ENCODE peak calls at places on chromosomes 1 and 21, in six cellular contexts. One of them, this sample, is unnamed.

GRCh38 chr1:179926494-179927205 is 28.0 kb upstream of the CEP350 start:
- DNase-seq in transverse colon: no peak
- DNase-seq in stomach: no peak
- DNase-seq in body of pancreas: no peak
- DNase-seq in tibial nerve: no peak
- DNase-seq in K562: no peak
- DNase-seq in this sample: no peak

GRCh38 chr1:209800984-209801834 is 4.7 kb downstream of the IRF6 start:
- DNase-seq in transverse colon: no peak
- DNase-seq in stomach: peak
- DNase-seq in body of pancreas: peak
- DNase-seq in tibial nerve: peak
- DNase-seq in K562: no peak
- DNase-seq in this sample: peak

GRCh38 chr21:32193066-32193465 is 85.8 kb downstream of the MIS18A start:
- DNase-seq in transverse colon: no peak
- DNase-seq in stomach: no peak
- DNase-seq in body of pancreas: no peak
- DNase-seq in tibial nerve: no peak
- DNase-seq in K562: no peak
- DNase-seq in this sample: no peak

GRCh38 chr1:62823556-62823955 is 39.6 kb downstream of the ATG4C start:
- DNase-seq in transverse colon: no peak
- DNase-seq in stomach: no peak
- DNase-seq in body of pancreas: no peak
- DNase-seq in tibial nerve: no peak
- DNase-seq in K562: no peak
- DNase-seq in this sample: no peak

GRCh38 chr1:46675549-46676314 is 4.1 kb downstream of the TEX38 start:
- DNase-seq in transverse colon: no peak
- DNase-seq in stomach: no peak
- DNase-seq in body of pancreas: no peak
- DNase-seq in tibial nerve: no peak
- DNase-seq in K562: no peak
- DNase-seq in this sample: no peak

GRCh38 chr1:159091547-159092397 is 15.2 kb upstream of the AIM2 start:
- DNase-seq in transverse colon: no peak
- DNase-seq in stomach: no peak
- DNase-seq in body of pancreas: no peak
- DNase-seq in tibial nerve: no peak
- DNase-seq in K562: no peak
- DNase-seq in this sample: peak

GRCh38 chr21:26732442-26733221 is 112.6 kb downstream of the ADAMTS1 start:
- DNase-seq in transverse colon: peak
- DNase-seq in stomach: peak
- DNase-seq in body of pancreas: peak
- DNase-seq in tibial nerve: peak
- DNase-seq in K562: no peak
- DNase-seq in this sample: peak

GRCh38 chr21:36902793-36903192 is 63.7 kb downstream of the HLCS start:
- DNase-seq in transverse colon: no peak
- DNase-seq in stomach: no peak
- DNase-seq in body of pancreas: no peak
- DNase-seq in tibial nerve: no peak
- DNase-seq in K562: no peak
- DNase-seq in this sample: no peak

GRCh38 chr1:7989762-7990428 is 28.4 kb downstream of the PARK7 start:
- DNase-seq in transverse colon: no peak
- DNase-seq in stomach: no peak
- DNase-seq in body of pancreas: no peak
- DNase-seq in tibial nerve: no peak
- DNase-seq in K562: no peak
- DNase-seq in this sample: no peak

DNA sequence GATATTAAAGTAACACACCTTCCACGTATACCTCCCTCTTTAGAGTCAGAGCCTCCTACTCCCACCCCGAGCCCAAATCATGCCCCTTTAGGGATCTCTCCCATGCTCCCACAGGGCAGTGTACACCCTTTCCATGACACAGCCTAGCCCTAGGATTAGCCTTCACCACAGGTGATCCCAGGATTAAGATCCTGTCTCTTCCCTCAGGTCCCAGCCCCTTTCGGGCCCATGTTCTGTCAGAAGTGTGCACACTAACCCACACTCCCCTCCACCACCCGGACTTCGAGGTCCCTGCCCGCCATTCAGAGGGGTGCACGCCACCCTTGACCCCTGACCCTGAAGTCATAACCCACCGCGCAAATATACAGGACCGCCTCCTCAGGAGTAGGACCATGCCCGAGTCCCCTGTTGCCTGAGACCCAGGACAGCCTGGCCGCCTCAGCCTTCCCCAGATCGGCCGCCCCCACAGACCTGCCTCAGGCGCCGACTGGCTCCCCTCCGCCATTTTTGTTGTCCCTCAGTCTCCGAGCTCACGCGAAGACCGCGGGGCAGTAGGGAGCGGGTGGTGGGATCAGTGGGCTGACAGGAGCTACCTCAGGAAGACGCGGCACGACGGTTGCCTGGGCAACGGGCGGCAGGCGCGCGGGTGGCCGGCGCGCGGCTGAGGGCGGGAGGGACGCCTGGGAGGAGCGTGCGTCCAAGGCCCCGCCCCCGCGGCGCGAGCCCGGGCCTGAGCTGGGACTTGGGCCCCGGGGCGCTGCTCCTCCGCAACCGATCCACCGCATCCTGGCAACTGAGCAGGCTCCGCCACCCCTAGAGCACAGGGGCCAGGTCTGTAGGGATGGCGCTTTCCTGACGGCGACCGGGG is at the start of gene AGBL4:
- DNase-seq in transverse colon: peak
- DNase-seq in stomach: peak
- DNase-seq in body of pancreas: peak
- DNase-seq in tibial nerve: no peak
- DNase-seq in K562: peak
- DNase-seq in this sample: peak
- H3K4me3 ChIP-seq in transverse colon: peak
- H3K4me3 ChIP-seq in stomach: peak
- H3K4me3 ChIP-seq in body of pancreas: peak
- H3K4me3 ChIP-seq in tibial nerve: peak
- H3K4me3 ChIP-seq in K562: peak
- H3K4me3 ChIP-seq in this sample: peak

DNA sequence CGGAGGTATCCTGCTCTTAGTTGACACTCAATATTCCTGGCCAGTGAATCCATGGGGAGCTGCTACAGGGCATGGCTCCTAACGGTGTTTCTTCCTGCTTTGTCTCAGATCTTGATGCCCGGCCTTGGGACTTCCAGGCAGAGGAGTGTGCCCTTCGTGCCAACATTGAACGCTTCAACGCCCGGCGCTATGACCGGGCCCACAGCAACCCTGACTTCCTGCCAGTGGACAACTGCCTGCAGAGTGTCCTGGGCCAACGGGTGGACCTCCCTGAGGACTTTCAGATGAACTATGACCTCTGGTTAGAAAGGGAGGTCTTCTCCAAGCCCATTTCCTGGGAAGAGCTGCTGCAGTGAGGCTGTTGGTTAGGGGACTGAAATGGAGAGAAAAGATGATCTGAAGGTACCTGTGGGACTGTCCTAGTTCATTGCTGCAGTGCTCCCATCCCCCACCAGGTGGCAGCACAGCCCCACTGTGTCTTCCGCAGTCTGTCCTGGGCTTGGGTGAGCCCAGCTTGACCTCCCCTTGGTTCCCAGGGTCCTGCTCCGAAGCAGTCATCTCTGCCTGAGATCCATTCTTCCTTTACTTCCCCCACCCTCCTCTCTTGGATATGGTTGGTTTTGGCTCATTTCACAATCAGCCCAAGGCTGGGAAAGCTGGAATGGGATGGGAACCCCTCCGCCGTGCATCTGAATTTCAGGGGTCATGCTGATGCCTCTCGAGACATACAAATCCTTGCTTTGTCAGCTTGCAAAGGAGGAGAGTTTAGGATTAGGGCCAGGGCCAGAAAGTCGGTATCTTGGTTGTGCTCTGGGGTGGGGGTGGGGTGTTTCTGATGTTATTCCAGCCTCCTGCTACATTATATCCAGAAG is 16.7 kb downstream of the ALX3 start:
- DNase-seq in transverse colon: peak
- DNase-seq in stomach: peak
- DNase-seq in body of pancreas: peak
- DNase-seq in tibial nerve: peak
- DNase-seq in K562: peak
- DNase-seq in this sample: peak
- TF ChIP-seq POLR2A in transverse colon: no peak
- TF ChIP-seq POLR2A in stomach: no peak
- TF ChIP-seq POLR2A in body of pancreas: no peak
- TF ChIP-seq POLR2A in tibial nerve: no peak
- TF ChIP-seq POLR2A in K562: no peak
- TF ChIP-seq POLR2A in this sample: no peak

GRCh38 chr1:3852091-3852490 is 4.9 kb downstream of the CEP104 start:
- DNase-seq in transverse colon: no peak
- DNase-seq in stomach: no peak
- DNase-seq in body of pancreas: no peak
- DNase-seq in tibial nerve: no peak
- DNase-seq in K562: no peak
- DNase-seq in this sample: no peak

GRCh38 chr1:3841491-3841890 is 15.5 kb downstream of the CEP104 start:
- DNase-seq in transverse colon: no peak
- DNase-seq in stomach: no peak
- DNase-seq in body of pancreas: no peak
- DNase-seq in tibial nerve: no peak
- DNase-seq in K562: no peak
- DNase-seq in this sample: no peak

GRCh38 chr1:3850857-3851256 is 6.2 kb downstream of the CEP104 start:
- DNase-seq in transverse colon: no peak
- DNase-seq in stomach: no peak
- DNase-seq in body of pancreas: no peak
- DNase-seq in tibial nerve: no peak
- DNase-seq in K562: no peak
- DNase-seq in this sample: no peak

DNA sequence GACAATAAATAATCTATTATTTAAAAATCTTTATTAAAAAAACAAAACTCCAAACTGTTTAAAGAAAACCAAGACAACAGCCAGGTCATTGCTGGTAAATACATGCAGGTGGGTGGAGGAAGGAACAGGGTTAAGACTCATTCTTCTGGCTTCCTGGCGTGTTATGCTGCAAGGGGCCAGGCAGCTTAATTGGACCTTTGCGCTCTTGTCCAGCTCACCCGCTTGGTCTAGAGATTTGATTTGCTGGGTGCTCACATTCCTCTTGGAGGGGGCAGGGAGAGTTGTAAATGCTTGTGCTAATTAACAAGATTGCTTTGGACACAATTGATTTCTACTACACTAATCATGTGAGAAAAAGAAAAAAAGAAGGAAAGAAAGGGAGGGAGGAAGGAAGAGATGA is 10.5 kb downstream of the CEP104 start:
- DNase-seq in transverse colon: no peak
- DNase-seq in stomach: no peak
- DNase-seq in body of pancreas: no peak
- DNase-seq in tibial nerve: no peak
- DNase-seq in K562: no peak
- DNase-seq in this sample: peak
- H3K27ac ChIP-seq in transverse colon: no peak
- H3K27ac ChIP-seq in stomach: no peak
- H3K27ac ChIP-seq in body of pancreas: no peak
- H3K27ac ChIP-seq in tibial nerve: no peak
- H3K27ac ChIP-seq in K562: no peak
- H3K27ac ChIP-seq in this sample: no peak

GRCh38 chr1:111192643-111193519 is 7.6 kb downstream of the DENND2D start:
- DNase-seq in transverse colon: no peak
- DNase-seq in stomach: no peak
- DNase-seq in body of pancreas: no peak
- DNase-seq in tibial nerve: no peak
- DNase-seq in K562: no peak
- DNase-seq in this sample: peak
- H3K4me3 ChIP-seq in transverse colon: no peak
- H3K4me3 ChIP-seq in stomach: no peak
- H3K4me3 ChIP-seq in body of pancreas: no peak
- H3K4me3 ChIP-seq in tibial nerve: no peak
- H3K4me3 ChIP-seq in K562: no peak
- H3K4me3 ChIP-seq in this sample: no peak

GRCh38 chr1:211675230-211676105 is at the start of gene NEK2:
- DNase-seq in transverse colon: peak
- DNase-seq in stomach: peak
- DNase-seq in body of pancreas: peak
- DNase-seq in tibial nerve: peak
- DNase-seq in K562: peak
- DNase-seq in this sample: peak
- TF ChIP-seq POLR2A in transverse colon: no peak
- TF ChIP-seq POLR2A in stomach: no peak
- TF ChIP-seq POLR2A in body of pancreas: no peak
- TF ChIP-seq POLR2A in tibial nerve: no peak
- TF ChIP-seq POLR2A in K562: peak
- TF ChIP-seq POLR2A in this sample: no peak

GRCh38 chr1:64223329-64224151 is 20.1 kb downstream of the UBE2U start:
- DNase-seq in transverse colon: no peak
- DNase-seq in stomach: no peak
- DNase-seq in body of pancreas: no peak
- DNase-seq in tibial nerve: no peak
- DNase-seq in K562: no peak
- DNase-seq in this sample: no peak
- H3K27ac ChIP-seq in transverse colon: no peak
- H3K27ac ChIP-seq in stomach: no peak
- H3K27ac ChIP-seq in body of pancreas: no peak
- H3K27ac ChIP-seq in tibial nerve: no peak
- H3K27ac ChIP-seq in K562: no peak
- H3K27ac ChIP-seq in this sample: no peak

GRCh38 chr1:1916882-1917281 is 1.8 kb downstream of the CALML6 start:
- DNase-seq in transverse colon: peak
- DNase-seq in stomach: no peak
- DNase-seq in body of pancreas: peak
- DNase-seq in tibial nerve: no peak
- DNase-seq in K562: no peak
- DNase-seq in this sample: no peak

GRCh38 chr1:1919304-1920056 is 401 bp upstream of the TMEM52 start:
- DNase-seq in transverse colon: peak
- DNase-seq in stomach: peak
- DNase-seq in body of pancreas: peak
- DNase-seq in tibial nerve: peak
- DNase-seq in K562: peak
- DNase-seq in this sample: peak

GRCh38 chr1:1918901-1919303 is at the start of gene TMEM52:
- DNase-seq in transverse colon: no peak
- DNase-seq in stomach: no peak
- DNase-seq in body of pancreas: peak
- DNase-seq in tibial nerve: no peak
- DNase-seq in K562: peak
- DNase-seq in this sample: no peak

GRCh38 chr1:1917304-1917976 is 1.6 kb downstream of the TMEM52 start:
- DNase-seq in transverse colon: peak
- DNase-seq in stomach: no peak
- DNase-seq in body of pancreas: peak
- DNase-seq in tibial nerve: no peak
- DNase-seq in K562: no peak
- DNase-seq in this sample: no peak

GRCh38 chr1:1917995-1918900 is 831 bp downstream of the TMEM52 start:
- DNase-seq in transverse colon: peak
- DNase-seq in stomach: no peak
- DNase-seq in body of pancreas: peak
- DNase-seq in tibial nerve: no peak
- DNase-seq in K562: no peak
- DNase-seq in this sample: no peak
- H3K4me3 ChIP-seq in transverse colon: peak
- H3K4me3 ChIP-seq in stomach: peak
- H3K4me3 ChIP-seq in body of pancreas: peak
- H3K4me3 ChIP-seq in tibial nerve: peak
- H3K4me3 ChIP-seq in K562: peak
- H3K4me3 ChIP-seq in this sample: no peak